ENCODE peak calls at places on chromosomes 1 and 21, in six cellular contexts. P is AG10803, N is cardiac fibroblast, M is nephron progenitor cell, Z is fibroblast of lung, F is PC-3. L is an unnamed sample.

GRCh38 chr1:218090459-218090858 is 194.6 kb upstream of the RRP15 start:
- DNase-seq in P (no peak), N (no peak), F (no peak), M (no peak), Z (no peak), L (no peak)

GRCh38 chr1:6440198-6441126 is 15.9 kb downstream of the ESPN start:
- DNase-seq in Z (peak; percentile 43), F (peak; percentile 85), M (peak; percentile 81), P (peak; percentile 17), N (peak; percentile 42), L (peak; percentile 53)

GRCh38 chr1:24702511-24703293 is 42.5 kb upstream of the CLIC4 start:
- DNase-seq in N (peak; percentile 54), F (peak; percentile 82), P (peak; percentile 40), M (no peak), Z (peak; percentile 96), L (no peak)

GRCh38 chr1:149949911-149950310 is 13.2 kb upstream of the MTMR11 start:
- DNase-seq in Z (no peak), P (no peak), N (no peak), F (no peak), M (no peak), L (no peak)

GRCh38 chr1:84569216-84569615 is 5.0 kb downstream of the CTBS start:
- DNase-seq in M (no peak), P (no peak), N (no peak), Z (no peak), F (no peak), L (no peak)

GRCh38 chr1:41296476-41296875 is 54.4 kb upstream of the SCMH1 start:
- DNase-seq in M (no peak), Z (no peak), F (no peak), P (no peak), N (no peak), L (no peak)

GRCh38 chr1:15760520-15761211 is 2.1 kb downstream of the FBLIM1 start:
- DNase-seq in Z (peak; percentile 83), F (peak; percentile 76), N (peak; percentile 84), P (peak; percentile 57), M (peak; percentile 51), L (no peak)

GRCh38 chr1:220323717-220324116 is 51.5 kb upstream of the RAB3GAP2 start:
- DNase-seq in Z (no peak), P (no peak), F (no peak), N (no peak), M (no peak), L (no peak)

GRCh38 chr1:231460614-231461013 is 38.5 kb upstream of the EGLN1 start:
- DNase-seq in Z (peak; percentile 84), P (peak; percentile 1), M (no peak), N (peak; percentile 12), F (no peak), L (peak; percentile 75)

GRCh38 chr1:200317236-200317635 is 92.6 kb downstream of the ZNF281 start:
- DNase-seq in P (peak; percentile 79), F (peak; percentile 78), N (peak; percentile 67), M (no peak), Z (peak; percentile 85), L (no peak)

GRCh38 chr1:228043281-228043845 is 36.6 kb downstream of the WNT3A start:
- DNase-seq in M (no peak), P (no peak), N (peak; percentile 33), Z (peak; percentile 17), F (peak; percentile 100), L (no peak)

GRCh38 chr1:5507340-5507739 is 484.9 kb downstream of the NPHP4 start:
- DNase-seq in M (no peak), F (no peak), Z (no peak), N (no peak), P (no peak), L (no peak)

GRCh38 chr1:29591601-29592260 is 355.4 kb downstream of the PTPRU start:
- DNase-seq in N (no peak), Z (no peak), M (no peak), P (no peak), F (no peak), L (no peak)

GRCh38 chr1:71298633-71299032 is 217.8 kb upstream of the ZRANB2 start:
- DNase-seq in M (no peak), N (peak; percentile 64), F (no peak), P (peak; percentile 25), Z (no peak), L (no peak)

GRCh38 chr1:161885013-161885412 is 118.9 kb downstream of the ATF6 start:
- DNase-seq in N (peak; percentile 94), M (no peak), Z (peak; percentile 89), P (peak; percentile 51), F (peak; percentile 75), L (no peak)

GRCh38 chr1:191943684-191944083 is 214.6 kb upstream of the RGS18 start:
- DNase-seq in N (no peak), F (no peak), P (no peak), Z (no peak), M (no peak), L (no peak)

GRCh38 chr1:96281491-96281890 is 440.1 kb upstream of the PTBP2 start:
- DNase-seq in N (peak; percentile 55), F (no peak), P (peak; percentile 23), M (no peak), Z (peak; percentile 8), L (no peak)

GRCh38 chr1:43979528-43980254 is 681 bp downstream of the B4GALT2 start:
- DNase-seq in P (peak; percentile 60), F (peak; percentile 40), Z (peak; percentile 67), N (peak; percentile 57), M (peak; percentile 56), L (peak; percentile 58)

GRCh38 chr1:241311056-241311746 is 45.8 kb downstream of the RGS7 start:
- DNase-seq in P (no peak), Z (no peak), M (no peak), F (peak; percentile 43), N (peak; percentile 63), L (no peak)

GRCh38 chr1:177620636-177621190 is 349.1 kb downstream of the SEC16B start:
- DNase-seq in N (peak; percentile 33), F (peak; percentile 36), P (peak; percentile 41), Z (peak; percentile 28), M (no peak), L (no peak)

GRCh38 chr1:199403421-199404116 is 623.9 kb upstream of the NR5A2 start:
- DNase-seq in P (peak; percentile 95), Z (peak; percentile 96), F (no peak), N (peak; percentile 8), M (no peak), L (no peak)

GRCh38 chr21:30463713-30464112 is 16.5 kb downstream of the KRTAP19-1 start:
- DNase-seq in Z (no peak), M (no peak), P (no peak), N (no peak), F (peak; percentile 53), L (peak; percentile 1)

GRCh38 chr1:53020588-53020987 is 41.4 kb upstream of the PODN start:
- DNase-seq in F (no peak), N (no peak), P (no peak), M (no peak), Z (no peak), L (no peak)

GRCh38 chr1:22025368-22026154 is 24.1 kb downstream of the CELA3A start:
- DNase-seq in P (peak; percentile 74), N (peak; percentile 88), M (peak; percentile 83), F (peak; percentile 89), Z (peak; percentile 93), L (peak; percentile 97)

GRCh38 chr1:181127898-181128453 is 39.5 kb downstream of the IER5 start:
- DNase-seq in Z (no peak), P (no peak), N (no peak), M (no peak), F (peak; percentile 46), L (peak; percentile 72)

GRCh38 chr1:210293191-210293607 is 35.5 kb upstream of the HHAT start:
- DNase-seq in N (peak; percentile 36), Z (peak; percentile 91), F (no peak), P (peak; percentile 97), M (no peak), L (no peak)

GRCh38 chr1:210291786-210292275 is 36.9 kb upstream of the HHAT start:
- DNase-seq in F (no peak), N (no peak), M (no peak), Z (peak; percentile 88), P (peak; percentile 98), L (no peak)

GRCh38 chr1:210294991-210295773 is 33.5 kb upstream of the HHAT start:
- DNase-seq in F (no peak), N (peak; percentile 14), M (peak; percentile 68), P (peak; percentile 87), Z (peak; percentile 63), L (no peak)

GRCh38 chr1:210291088-210291487 is 37.6 kb upstream of the HHAT start:
- DNase-seq in M (no peak), Z (no peak), F (no peak), N (no peak), P (no peak), L (no peak)

GRCh38 chr1:210292276-210292851 is 36.3 kb upstream of the HHAT start:
- DNase-seq in F (peak; percentile 57), N (no peak), Z (peak; percentile 45), M (peak; percentile 76), P (peak; percentile 39), L (no peak)
- TF ChIP-seq CTCF in F (peak; percentile 70), N (no peak), Z (no peak), M (peak; percentile 10), P (peak; percentile 4), L (no peak)

GRCh38 chr21:29073222-29074006 is at the start of gene CCT8:
- DNase-seq in N (peak; percentile 100), Z (peak; percentile 100), P (peak; percentile 100), M (peak; percentile 96), F (peak; percentile 100), L (peak; percentile 100)
- TF ChIP-seq CTCF in N (no peak), Z (no peak), P (no peak), M (no peak), F (no peak), L (no peak)

GRCh38 chr1:58045094-58045493 is 501.4 kb downstream of the OMA1 start:
- DNase-seq in P (no peak), Z (no peak), N (no peak), F (no peak), M (no peak), L (no peak)

GRCh38 chr1:58041621-58042020 is 504.9 kb downstream of the OMA1 start:
- DNase-seq in P (no peak), M (no peak), N (no peak), Z (peak; percentile 64), F (peak; percentile 20), L (no peak)

GRCh38 chr1:58047265-58047858 is 499.2 kb downstream of the OMA1 start:
- DNase-seq in N (peak; percentile 4), F (peak; percentile 14), Z (no peak), P (peak; percentile 5), M (peak; percentile 51), L (peak; percentile 23)
- TF ChIP-seq CTCF in N (peak; percentile 70), F (peak; percentile 62), Z (peak; percentile 63), P (peak; percentile 67), M (peak; percentile 74), L (peak; percentile 69)

DNA sequence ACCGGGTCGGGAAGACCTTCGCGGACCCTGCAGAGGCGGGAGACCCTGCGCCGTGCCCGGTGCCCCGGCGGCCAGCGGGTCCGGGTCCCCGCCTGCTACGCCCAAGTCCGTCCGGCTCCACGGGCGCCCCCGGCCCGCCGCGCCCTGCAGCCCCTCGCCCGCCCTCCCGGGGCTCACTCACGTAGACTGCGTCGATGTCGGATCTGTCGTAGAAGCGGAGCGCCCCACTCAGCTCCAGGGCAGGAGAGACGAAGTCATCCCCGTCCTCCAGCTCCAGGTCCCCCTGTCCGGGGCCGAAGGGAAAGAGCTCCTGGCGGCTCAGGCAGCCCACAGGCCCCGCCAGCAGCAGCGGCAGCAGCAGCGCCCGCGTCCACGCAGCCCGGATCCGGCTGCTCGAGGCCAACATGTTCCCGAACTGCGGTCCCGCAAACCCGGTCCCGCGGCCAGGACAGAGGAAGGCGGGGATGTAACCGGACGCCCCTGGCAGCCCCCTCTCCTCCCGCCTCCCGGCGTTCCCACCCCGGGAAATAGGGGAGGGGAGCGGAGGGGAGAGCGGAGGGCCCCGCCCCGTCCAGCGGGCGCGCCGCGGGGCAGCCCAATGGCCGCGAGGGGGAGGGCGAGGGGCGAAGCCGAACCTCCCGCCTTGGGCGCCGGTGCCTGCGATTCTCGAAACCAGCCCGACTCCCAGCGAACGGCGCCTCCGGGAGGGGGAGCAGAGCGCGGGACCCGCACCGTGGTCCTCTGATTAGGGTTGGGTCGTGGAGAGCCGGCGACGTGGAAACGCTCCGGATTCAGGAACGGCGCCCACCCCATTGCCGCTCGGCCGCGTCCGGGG is at the start of gene NID1:
- DNase-seq in P (peak; percentile 73), N (peak; percentile 77), M (peak; percentile 88), F (peak; percentile 71), Z (peak; percentile 82), L (peak; percentile 25)
- TF ChIP-seq CTCF in P (peak; percentile 27), N (peak; percentile 11), M (peak; percentile 16), F (no peak), Z (no peak), L (peak; percentile 4)